ENCODE peak calls at places on chromosomes 6 and 20, in eight cellular contexts. T, O, M, A, V, I, J and H are unnamed samples.

GRCh38 chr6:150535151-150535816 is 64.4 kb upstream of the PLEKHG1 start:
- DNase-seq in J (no peak), M (no peak), A (no peak), I (no peak), V (no peak), O (no peak), T (no peak), H (no peak)

GRCh38 chr6:79399499-79399898 is 137.7 kb downstream of the LCA5 start:
- DNase-seq in A (no peak), I (no peak), J (no peak), V (no peak), M (no peak), O (no peak), T (no peak), H (no peak)

GRCh38 chr20:12597491-12597890 is 411.3 kb upstream of the SPTLC3 start:
- DNase-seq in M (no peak), A (no peak), J (no peak), O (no peak), T (no peak), V (no peak), I (no peak), H (no peak)

GRCh38 chr20:53349730-53350129 is 243.9 kb downstream of the ZNF217 start:
- DNase-seq in J (no peak), A (no peak), T (no peak), M (no peak), V (no peak), O (no peak), I (no peak), H (no peak)

GRCh38 chr6:137214931-137215330 is 4.3 kb downstream of the IFNGR1 start:
- DNase-seq in M (no peak), O (no peak), V (no peak), J (no peak), I (no peak), T (no peak), A (no peak), H (no peak)

GRCh38 chr20:37276494-37277252 is 12.8 kb upstream of the MANBAL start:
- DNase-seq in A (no peak), I (peak; percentile 16), J (peak; percentile 92), O (peak; percentile 62), T (no peak), V (no peak), M (no peak), H (peak; percentile 27)

GRCh38 chr6:19866900-19867627 is 29.9 kb downstream of the ID4 start:
- DNase-seq in V (no peak), A (no peak), O (no peak), M (no peak), J (no peak), I (peak; percentile 86), T (no peak), H (no peak)

GRCh38 chr6:31660224-31660997 is at the start of gene C6orf47:
- DNase-seq in O (peak; percentile 89), T (peak; percentile 68), I (peak; percentile 80), A (peak; percentile 87), M (peak; percentile 57), J (peak; percentile 67), V (peak; percentile 32), H (peak; percentile 95)

GRCh38 chr6:74491844-74492374 is 713.9 kb downstream of the COL12A1 start:
- DNase-seq in J (no peak), T (no peak), V (no peak), M (no peak), O (no peak), I (no peak), A (no peak), H (no peak)

GRCh38 chr6:20312581-20312980 is 89.1 kb upstream of the E2F3 start:
- DNase-seq in V (no peak), T (no peak), J (no peak), A (no peak), M (no peak), O (peak; percentile 11), I (no peak), H (no peak)

GRCh38 chr20:57907131-57908083 is 197.6 kb upstream of the PMEPA1 start:
- DNase-seq in J (no peak), M (no peak), O (no peak), T (no peak), V (no peak), A (no peak), I (no peak), H (no peak)

GRCh38 chr20:62929051-62929538 is 2.8 kb upstream of the DIDO1 start:
- DNase-seq in V (no peak), M (peak; percentile 23), J (no peak), A (peak; percentile 77), I (no peak), T (no peak), O (peak; percentile 48), H (no peak)

GRCh38 chr6:131379951-131380350 is 193.1 kb upstream of the ARG1 start:
- DNase-seq in I (peak; percentile 80), T (no peak), A (no peak), O (no peak), M (no peak), V (no peak), J (no peak), H (no peak)

GRCh38 chr6:116389357-116389756 is 18.6 kb downstream of the DSE start:
- DNase-seq in M (no peak), A (no peak), T (no peak), I (no peak), V (no peak), J (no peak), O (no peak), H (no peak)

GRCh38 chr6:123888779-123889513 is 85.3 kb downstream of the NKAIN2 start:
- DNase-seq in M (no peak), I (no peak), V (no peak), O (peak; percentile 20), J (no peak), A (no peak), T (no peak), H (no peak)

GRCh38 chr6:154590770-154591169 is 80.3 kb upstream of the CNKSR3 start:
- DNase-seq in J (peak; percentile 98), V (no peak), T (no peak), M (no peak), I (no peak), O (no peak), A (no peak), H (no peak)

GRCh38 chr6:139905404-139906052 is 531.1 kb upstream of the CITED2 start:
- DNase-seq in O (no peak), J (no peak), I (no peak), V (no peak), T (no peak), M (no peak), A (no peak), H (peak; percentile 21)

GRCh38 chr20:1401431-1401907 is 8.6 kb upstream of the FKBP1A start:
- DNase-seq in I (no peak), O (no peak), A (no peak), M (no peak), J (no peak), T (no peak), V (no peak), H (no peak)

GRCh38 chr20:62117658-62118057 is 4.6 kb upstream of the LSM14B start:
- DNase-seq in I (no peak), A (no peak), O (no peak), T (no peak), J (no peak), V (peak; percentile 79), M (peak; percentile 49), H (no peak)

GRCh38 chr6:90293319-90293937 is 3.2 kb downstream of the BACH2 start:
- DNase-seq in T (no peak), M (no peak), I (no peak), O (no peak), J (no peak), A (no peak), V (no peak), H (no peak)

GRCh38 chr20:24684954-24685691 is 215.7 kb downstream of the SYNDIG1 start:
- DNase-seq in M (no peak), J (no peak), O (no peak), T (peak; percentile 5), A (peak; percentile 21), I (no peak), V (no peak), H (no peak)

GRCh38 chr6:139256087-139256486 is 35.7 kb downstream of the TXLNB start:
- DNase-seq in J (no peak), V (no peak), A (no peak), I (no peak), O (no peak), M (no peak), T (no peak), H (no peak)

GRCh38 chr6:142819603-142820335 is 125.2 kb downstream of the HIVEP2 start:
- DNase-seq in O (no peak), T (no peak), A (no peak), V (no peak), I (peak; percentile 70), J (peak; percentile 6), M (no peak), H (peak; percentile 61)

GRCh38 chr6:37456816-37457560 is 24.0 kb downstream of the CMTR1 start:
- DNase-seq in O (peak; percentile 64), A (no peak), V (no peak), T (no peak), J (no peak), I (no peak), M (no peak), H (no peak)

GRCh38 chr6:42661540-42662153 is 60.8 kb downstream of the PRPH2 start:
- DNase-seq in O (peak; percentile 78), T (peak; percentile 61), J (peak; percentile 46), I (peak; percentile 74), M (peak; percentile 82), A (peak; percentile 84), V (peak; percentile 66), H (peak; percentile 82)

GRCh38 chr20:25389381-25389857 is 1.2 kb downstream of the ABHD12 start:
- DNase-seq in J (no peak), V (no peak), I (peak; percentile 19), T (no peak), A (no peak), O (peak; percentile 50), M (no peak), H (no peak)

GRCh38 chr20:50237349-50237748 is 46.7 kb downstream of the CEBPB start:
- DNase-seq in O (no peak), V (no peak), T (no peak), A (no peak), M (no peak), I (peak; percentile 44), J (no peak), H (no peak)

GRCh38 chr20:1415667-1416468 is 23.0 kb upstream of the FKBP1A start:
- DNase-seq in T (no peak), J (no peak), V (no peak), O (no peak), M (no peak), I (peak; percentile 100), A (no peak), H (peak; percentile 83)

GRCh38 chr20:36349384-36350170 is 43.4 kb downstream of the DLGAP4 start:
- DNase-seq in O (no peak), J (no peak), T (no peak), I (no peak), A (no peak), V (no peak), M (no peak), H (no peak)

GRCh38 chr6:100678027-100678426 is 203.1 kb downstream of the ASCC3 start:
- DNase-seq in A (no peak), M (no peak), I (no peak), T (no peak), J (no peak), V (no peak), O (no peak), H (no peak)

GRCh38 chr20:12968472-12968871 is 40.3 kb upstream of the SPTLC3 start:
- DNase-seq in M (no peak), O (no peak), J (no peak), I (no peak), A (no peak), V (no peak), T (no peak), H (no peak)

GRCh38 chr6:11632231-11632630 is 94.7 kb downstream of the TMEM170B start:
- DNase-seq in J (no peak), I (no peak), A (no peak), V (no peak), O (no peak), M (no peak), T (no peak), H (no peak)

GRCh38 chr6:110039996-110040383 is 61.9 kb downstream of the GPR6 start:
- DNase-seq in A (peak; percentile 22), T (no peak), V (no peak), M (peak; percentile 6), I (peak; percentile 14), J (peak; percentile 14), O (no peak), H (peak; percentile 68)

GRCh38 chr6:52155791-52156576 is 30.2 kb upstream of the IL17A start:
- DNase-seq in M (no peak), I (peak; percentile 87), V (no peak), T (no peak), O (no peak), A (no peak), J (peak; percentile 16), H (peak; percentile 65)